ENCODE peak calls at places on chromosome 22, in six cellular contexts. M is transverse colon, W is breast epithelium, G is K562, R is GM12878, Z is GM23338. Q is an unnamed sample.

GRCh38 chr22:49241174-49241851 is 586.4 kb downstream of the BRD1 start:
- DNase-seq in M (no peak), W (no peak), G (no peak), R (no peak), Z (no peak), Q (no peak)

GRCh38 chr22:24183321-24184031 is 2.2 kb downstream of the SUSD2 start:
- DNase-seq in M (no peak), W (peak), G (no peak), R (no peak), Z (no peak), Q (peak)

GRCh38 chr22:49638788-49639187 is 188.9 kb downstream of the BRD1 start:
- DNase-seq in M (no peak), W (no peak), G (no peak), R (no peak), Z (no peak), Q (no peak)

GRCh38 chr22:39243443-39244072 is 1.2 kb downstream of the PDGFB start:
- DNase-seq in M (no peak), W (no peak), G (no peak), R (no peak), Z (peak), Q (no peak)

GRCh38 chr22:45341503-45341902 is 31.8 kb downstream of the FAM118A start:
- DNase-seq in M (no peak), W (no peak), G (no peak), R (no peak), Z (no peak), Q (no peak)

GRCh38 chr22:18044548-18045271 is 20.3 kb upstream of the MICAL3 start:
- DNase-seq in M (no peak), W (no peak), G (no peak), R (no peak), Z (no peak), Q (peak)

GRCh38 chr22:44363214-44363979 is 50.6 kb upstream of the SHISAL1 start:
- DNase-seq in M (peak), W (peak), G (no peak), R (no peak), Z (no peak), Q (peak)

GRCh38 chr22:48520888-48521600 is 1306.6 kb downstream of the BRD1 start:
- DNase-seq in M (no peak), W (no peak), G (peak), R (no peak), Z (no peak), Q (no peak)

GRCh38 chr22:25728064-25728463 is 13.9 kb upstream of the MYO18B start:
- DNase-seq in M (no peak), W (no peak), G (no peak), R (no peak), Z (no peak), Q (no peak)

GRCh38 chr22:37273126-37273845 is 9.0 kb upstream of the CYTH4 start:
- DNase-seq in M (no peak), W (no peak), G (peak), R (no peak), Z (no peak), Q (no peak)
- H3K27ac ChIP-seq in M (no peak), W (no peak), G (peak), R (peak), Z (no peak), Q (no peak)

DNA sequence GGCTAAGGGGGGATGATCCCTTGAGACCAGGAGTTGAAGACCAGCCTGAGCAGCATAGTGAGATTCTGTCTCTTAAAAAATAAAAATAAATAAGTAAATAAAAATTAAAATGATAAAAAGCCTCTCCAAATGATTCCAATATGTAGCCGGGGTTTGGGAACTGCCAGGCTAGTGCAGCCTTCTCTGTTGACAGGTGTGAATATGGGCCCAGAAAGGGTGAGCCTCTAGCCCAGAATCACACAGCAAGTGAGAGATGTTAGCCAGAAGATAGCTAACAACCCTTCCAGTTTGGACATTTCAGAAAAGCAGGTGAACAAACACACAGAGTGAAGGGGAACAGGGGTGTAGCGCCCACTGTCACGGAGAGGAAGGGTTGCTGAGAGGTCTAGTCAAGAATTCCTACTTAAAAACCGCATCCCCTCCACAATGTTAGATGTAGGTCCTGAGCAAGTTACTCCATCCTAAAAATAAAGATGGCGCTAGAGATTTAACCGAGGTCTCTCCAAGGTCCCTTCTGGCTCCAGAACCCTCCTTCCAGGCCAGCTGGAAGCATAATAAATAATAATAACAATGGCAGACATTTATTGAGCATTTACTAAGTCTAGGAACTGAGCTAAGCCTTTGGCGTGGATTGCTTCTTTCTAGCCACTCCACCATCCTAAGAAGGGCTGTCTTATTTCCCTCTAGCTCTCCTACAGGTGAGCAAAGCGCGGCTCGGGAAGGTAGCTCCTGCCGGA is 51.6 kb downstream of the CYTH4 start:
- DNase-seq in M (no peak), W (no peak), G (no peak), R (no peak), Z (no peak), Q (no peak)
- TF ChIP-seq CTCF in M (no peak), W (no peak), G (no peak), R (no peak), Z (peak), Q (no peak)

DNA sequence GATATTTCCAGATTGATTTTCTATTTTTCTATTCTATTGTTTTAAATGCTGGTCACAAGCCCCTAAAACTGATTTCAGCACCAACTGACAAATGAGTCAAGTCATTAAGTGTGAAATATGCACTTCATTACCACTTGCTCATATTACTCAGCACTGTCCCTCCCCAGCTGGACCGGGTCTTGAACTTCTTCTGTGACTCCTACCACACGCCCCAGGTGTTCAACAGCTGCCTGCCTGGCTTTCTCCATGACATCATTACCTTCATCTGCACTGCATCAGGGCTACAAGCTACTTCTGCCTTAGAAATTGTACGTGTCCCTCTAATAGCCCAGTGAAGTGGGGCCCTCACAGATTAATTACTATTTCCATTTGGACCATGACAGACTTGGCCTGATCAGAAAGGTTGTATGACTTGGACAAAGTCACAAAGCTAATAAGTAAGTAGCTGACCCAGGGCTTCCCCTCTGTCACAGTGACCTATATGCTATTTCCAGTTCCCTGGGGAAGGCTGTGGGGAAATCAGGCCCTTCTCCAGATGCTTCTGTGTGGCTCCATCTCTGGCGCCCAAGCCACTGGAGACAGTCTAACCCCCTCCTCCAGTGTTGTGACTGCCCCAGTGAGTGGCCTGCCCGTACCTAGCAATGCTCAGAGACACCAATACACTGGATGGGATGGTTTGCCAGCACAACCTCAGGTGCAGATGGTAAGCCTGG is 18.1 kb downstream of the TBC1D10A start:
- DNase-seq in M (peak), W (no peak), G (no peak), R (peak), Z (no peak), Q (no peak)
- TF ChIP-seq POLR2AphosphoS5 in M (peak), W (no peak), G (no peak), R (peak), Z (no peak), Q (no peak)

GRCh38 chr22:29707471-29707870 is 12.3 kb upstream of the CABP7 start:
- DNase-seq in M (no peak), W (no peak), G (no peak), R (no peak), Z (no peak), Q (no peak)

GRCh38 chr22:29706991-29707390 is 12.8 kb upstream of the CABP7 start:
- DNase-seq in M (no peak), W (no peak), G (no peak), R (no peak), Z (no peak), Q (no peak)

GRCh38 chr22:29705651-29706050 is 14.2 kb upstream of the CABP7 start:
- DNase-seq in M (no peak), W (no peak), G (no peak), R (no peak), Z (no peak), Q (no peak)

GRCh38 chr22:29704528-29705285 is 15.1 kb upstream of the CABP7 start:
- DNase-seq in M (no peak), W (no peak), G (no peak), R (no peak), Z (no peak), Q (peak)

DNA sequence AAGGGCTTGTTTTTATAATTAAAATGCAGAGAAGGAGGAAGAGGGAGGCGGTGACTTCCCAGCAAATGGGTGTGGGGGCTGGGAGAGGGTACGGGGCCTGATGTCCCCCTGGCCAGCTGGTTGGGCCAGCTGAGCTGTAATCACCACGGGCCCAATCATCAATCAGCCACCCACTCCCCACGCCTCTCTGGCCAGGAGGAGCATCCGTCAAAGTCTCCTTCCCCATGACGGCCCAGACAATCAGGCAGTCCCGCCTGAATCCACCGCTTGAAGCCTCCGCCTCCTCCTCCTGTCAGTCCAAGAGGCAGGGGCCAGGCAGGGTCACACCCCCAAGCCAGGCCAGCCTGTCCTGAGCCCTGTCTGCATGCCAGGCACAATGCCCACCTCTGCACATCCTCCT is 13.3 kb upstream of the CABP7 start:
- DNase-seq in M (no peak), W (no peak), G (no peak), R (no peak), Z (peak), Q (no peak)
- H3K27ac ChIP-seq in M (no peak), W (no peak), G (no peak), R (no peak), Z (no peak), Q (no peak)